ENCODE peak calls at places on chromosomes 4 and X, in nine cellular contexts. N is lung microvascular endothelial cell; Q is stimulated activated CD4-positive, alpha-beta T cell treated with anti-CD3 and anti-CD28 coated beads, Interleukin-15, amount 100 ng/mL, for 1 hour; V is spleen; R is COLO829; D is upper lobe of right lung; X is OCI-LY7; Z is activated naive CD4-positive, alpha-beta T cell treated with anti-CD3 and anti-CD28 coated beads for 36 hours; K is GM06990. C is an unnamed sample.

GRCh38 chrX:10190367-10190766 is 33.6 kb downstream of the CLCN4 start:
- DNase-seq in D (no peak), R (peak), Q (no peak), X (peak), N (peak), K (no peak), Z (peak), V (no peak), C (no peak)

GRCh38 chrX:3585719-3586118 is 127.7 kb downstream of the PRKX start:
- DNase-seq in K (no peak), Q (no peak), X (no peak), R (no peak), V (no peak), Z (no peak), D (no peak), N (no peak), C (no peak)

GRCh38 chrX:131739823-131740222 is 195.9 kb downstream of the OR13H1 start:
- DNase-seq in X (no peak), V (no peak), Q (no peak), N (peak), K (no peak), R (no peak), D (no peak), Z (no peak), C (no peak)

GRCh38 chrX:98481636-98482035 is 1597.9 kb downstream of the RPA4 start:
- DNase-seq in N (no peak), R (no peak), X (no peak), D (no peak), K (no peak), Z (no peak), Q (no peak), V (no peak), C (no peak)

GRCh38 chr4:8637456-8637984 is 45.0 kb downstream of the CPZ start:
- DNase-seq in Z (no peak), Q (no peak), N (no peak), R (no peak), D (peak), X (no peak), V (peak), K (no peak), C (no peak)

GRCh38 chrX:107669276-107669675 is 41.0 kb downstream of the PRPS1 start:
- DNase-seq in Z (peak), K (no peak), R (no peak), V (no peak), X (no peak), D (no peak), N (no peak), Q (no peak), C (no peak)

GRCh38 chr4:83855044-83855443 is 319.1 kb downstream of the GPAT3 start:
- DNase-seq in V (no peak), D (no peak), R (peak), X (no peak), N (peak), Z (no peak), K (no peak), Q (no peak), C (no peak)

GRCh38 chrX:65536291-65536690 is 1.7 kb upstream of the LAS1L start:
- DNase-seq in X (no peak), Z (no peak), V (no peak), K (no peak), N (no peak), R (no peak), D (no peak), Q (no peak), C (no peak)

GRCh38 chrX:113868169-113868568 is 715.7 kb upstream of the HTR2C start:
- DNase-seq in Q (no peak), D (no peak), V (no peak), K (no peak), R (no peak), Z (no peak), X (no peak), N (no peak), C (no peak)

GRCh38 chrX:44228621-44229020 is 114.9 kb downstream of the EFHC2 start:
- DNase-seq in N (no peak), R (peak), K (no peak), X (no peak), V (no peak), Q (no peak), D (no peak), Z (no peak), C (no peak)

GRCh38 chrX:153968754-153969124 is 2.9 kb downstream of the HCFC1 start:
- DNase-seq in Z (peak), N (no peak), X (peak), D (no peak), Q (no peak), R (no peak), K (no peak), V (peak), C (no peak)

GRCh38 chrX:41300758-41301437 is 33.1 kb upstream of the DDX3X start:
- DNase-seq in X (no peak), K (no peak), Z (no peak), D (no peak), Q (no peak), R (no peak), V (no peak), N (peak), C (no peak)

GRCh38 chrX:115067812-115068211 is 50.4 kb upstream of the IL13RA2 start:
- DNase-seq in Z (no peak), N (no peak), R (no peak), K (no peak), X (no peak), V (no peak), D (no peak), Q (no peak), C (no peak)

GRCh38 chr4:15809058-15809457 is 30.9 kb downstream of the CD38 start:
- DNase-seq in Q (no peak), D (no peak), V (no peak), N (peak), K (peak), X (peak), Z (no peak), R (no peak), C (no peak)

GRCh38 chr4:76726631-76727030 is 171.3 kb downstream of the SOWAHB start:
- DNase-seq in Q (no peak), N (no peak), V (no peak), Z (no peak), K (no peak), X (no peak), D (no peak), R (no peak), C (no peak)

GRCh38 chrX:19810809-19811208 is 76.6 kb downstream of the SH3KBP1 start:
- DNase-seq in Q (no peak), X (no peak), V (no peak), Z (no peak), N (no peak), K (no peak), R (peak), D (no peak), C (no peak)

GRCh38 chrX:24301806-24302205 is 12.1 kb downstream of the SUPT20HL2 start:
- DNase-seq in K (no peak), Q (no peak), N (no peak), R (no peak), D (no peak), V (no peak), X (no peak), Z (no peak), C (no peak)

GRCh38 chrX:22952011-22952410 is 47.7 kb upstream of the DDX53 start:
- DNase-seq in V (no peak), R (peak), K (no peak), D (no peak), X (no peak), Z (no peak), Q (no peak), N (peak), C (no peak)

GRCh38 chr4:149933883-149934282 is 118.2 kb upstream of the IQCM start:
- DNase-seq in K (no peak), D (no peak), R (no peak), V (no peak), N (no peak), Z (no peak), Q (no peak), X (no peak), C (no peak)

GRCh38 chr4:7519638-7520373 is 85.1 kb upstream of the PSAPL1 start:
- DNase-seq in V (no peak), Q (no peak), Z (no peak), N (no peak), X (no peak), K (no peak), R (no peak), D (no peak), C (no peak)

GRCh38 chr4:184769285-184769825 is 35.5 kb upstream of the CENPU start:
- DNase-seq in V (no peak), D (no peak), X (no peak), R (peak), Z (no peak), K (no peak), Q (no peak), N (no peak), C (no peak)

GRCh38 chr4:108965472-108966076 is 202.7 kb upstream of the ETNPPL start:
- DNase-seq in R (peak), V (no peak), X (no peak), Q (no peak), N (no peak), D (no peak), K (no peak), Z (no peak), C (no peak)

C was measured in effector CD4-positive, alpha-beta T cell.